ENCODE peak calls at places on chromosomes 7 and 10, in six cellular contexts. S is activated T-helper 2 cell treated with anti-CD3 and anti-CD28 coated beads, Interferon-gamma antibody, Interleukin-2, Interleukin-4, amounts not matched to agents 10 μg/mL and 5 μg/mL and 100 μg/mL, durations not matched to agents 14 hours and 24 hours and 36 hours; D is sigmoid colon; L is activated T-cell treated with anti-CD3 and anti-CD28 coated beads, Interleukin-2, amount 50 U/mL, for 24 hours; R is HCT116; I is BJ. Z is an unnamed sample.

GRCh38 chr7:45697576-45698136 is 123.5 kb downstream of the ADCY1 start:
- DNase-seq in S (no peak), D (no peak), R (no peak), L (peak), I (no peak), Z (peak)

GRCh38 chr7:37853468-37853867 is 5.1 kb downstream of the NME8 start:
- DNase-seq in R (peak), D (no peak), L (no peak), I (no peak), S (no peak), Z (no peak)

GRCh38 chr7:42181566-42181965 is 55.4 kb downstream of the GLI3 start:
- DNase-seq in D (no peak), R (no peak), I (no peak), S (no peak), L (no peak), Z (no peak)

GRCh38 chr7:102454423-102454822 is 10.2 kb downstream of the ALKBH4 start:
- DNase-seq in R (no peak), L (no peak), I (no peak), S (no peak), D (no peak), Z (no peak)

GRCh38 chr7:7201583-7202374 is 19.4 kb downstream of the C1GALT1 start:
- DNase-seq in D (no peak), L (peak), S (peak), R (no peak), I (no peak), Z (peak)

GRCh38 chr10:74662635-74663034 is 163.8 kb upstream of the KAT6B start:
- DNase-seq in D (no peak), S (no peak), I (no peak), L (no peak), R (no peak), Z (no peak)

GRCh38 chr7:70177166-70177565 is 578.9 kb downstream of the AUTS2 start:
- DNase-seq in S (no peak), L (no peak), R (no peak), I (no peak), D (no peak), Z (no peak)

GRCh38 chr7:229184-229964 is 37.0 kb downstream of the FAM20C start:
- DNase-seq in I (peak), R (no peak), D (peak), S (no peak), L (no peak), Z (no peak)

GRCh38 chr7:92368741-92369140 is 78.5 kb upstream of the GATAD1 start:
- DNase-seq in I (no peak), D (no peak), R (no peak), S (no peak), L (no peak), Z (no peak)

GRCh38 chr10:49320191-49320590 is 21.2 kb downstream of the C10orf71 start:
- DNase-seq in D (no peak), L (no peak), S (no peak), R (no peak), I (no peak), Z (peak)

GRCh38 chr10:91689731-91690168 is 56.9 kb upstream of the PPP1R3C start:
- DNase-seq in D (no peak), R (no peak), L (no peak), I (no peak), S (no peak), Z (no peak)

GRCh38 chr10:115665549-115665948 is 572.4 kb downstream of the ATRNL1 start:
- DNase-seq in D (no peak), S (no peak), R (no peak), L (no peak), I (no peak), Z (no peak)

GRCh38 chr7:27181795-27182275 is 3.2 kb downstream of the HOXA11 start:
- DNase-seq in D (peak), I (no peak), L (no peak), R (no peak), S (no peak), Z (no peak)

GRCh38 chr7:139058963-139059362 is 23.1 kb upstream of the ZC3HAV1L start:
- DNase-seq in L (no peak), I (no peak), R (no peak), S (no peak), D (no peak), Z (no peak)

GRCh38 chr7:32023353-32023752 is 46.9 kb downstream of the PDE1C start:
- DNase-seq in R (no peak), S (no peak), I (no peak), D (no peak), L (no peak), Z (no peak)

GRCh38 chr7:152462995-152463713 is 27.4 kb upstream of the KMT2C start:
- DNase-seq in D (no peak), L (no peak), S (no peak), R (no peak), I (no peak), Z (no peak)

GRCh38 chr10:80468806-80469421 is 14.8 kb downstream of the TSPAN14 start:
- DNase-seq in I (no peak), R (no peak), D (no peak), L (no peak), S (no peak), Z (no peak)

GRCh38 chr7:159075563-159076238 is 69.0 kb downstream of the VIPR2 start:
- DNase-seq in R (no peak), S (no peak), I (no peak), D (peak), L (no peak), Z (no peak)

GRCh38 chr7:7815395-7815794 is 97.0 kb upstream of the RPA3 start:
- DNase-seq in I (no peak), R (no peak), L (no peak), D (no peak), S (no peak), Z (no peak)

GRCh38 chr10:123413353-123413752 is 252.8 kb upstream of the GPR26 start:
- DNase-seq in S (no peak), L (no peak), D (no peak), I (no peak), R (no peak), Z (no peak)

GRCh38 chr7:137081276-137081675 is 212.8 kb downstream of the CHRM2 start:
- DNase-seq in I (no peak), D (no peak), S (no peak), L (no peak), R (no peak), Z (no peak)

GRCh38 chr7:151591866-151592265 is 72.2 kb upstream of the RHEB start:
- DNase-seq in D (no peak), S (no peak), L (no peak), I (no peak), R (no peak), Z (no peak)

GRCh38 chr10:124686707-124687376 is 57.3 kb downstream of the FAM53B start:
- DNase-seq in R (no peak), S (no peak), D (peak), L (no peak), I (no peak), Z (no peak)

GRCh38 chr10:8159628-8160165 is 105.2 kb downstream of the GATA3 start:
- DNase-seq in S (no peak), R (no peak), D (no peak), I (no peak), L (no peak), Z (no peak)

GRCh38 chr10:6786579-6787031 is 206.5 kb upstream of the PRKCQ start:
- DNase-seq in L (no peak), S (no peak), R (no peak), I (no peak), D (no peak), Z (no peak)

GRCh38 chr7:134547738-134548054 is 1.2 kb upstream of the AKR1B15 start:
- DNase-seq in I (no peak), D (peak), S (no peak), R (no peak), L (no peak), Z (peak)

GRCh38 chr7:150367677-150368097 is 935 bp upstream of the REPIN1 start:
- DNase-seq in I (no peak), S (no peak), R (no peak), L (no peak), D (no peak), Z (no peak)

GRCh38 chr7:47600199-47601118 is 18.5 kb upstream of the TNS3 start:
- DNase-seq in R (no peak), I (no peak), S (no peak), L (no peak), D (no peak), Z (no peak)

GRCh38 chr7:13874783-13875182 is 114.7 kb downstream of the ETV1 start:
- DNase-seq in S (no peak), L (no peak), R (no peak), I (no peak), D (no peak), Z (no peak)

GRCh38 chr10:124177180-124177518 is 83.8 kb upstream of the CHST15 start:
- DNase-seq in I (no peak), D (no peak), L (no peak), R (no peak), S (no peak), Z (no peak)

GRCh38 chr10:84205049-84205852 is 10.9 kb downstream of the CDHR1 start:
- DNase-seq in I (no peak), S (peak), R (peak), L (peak), D (no peak), Z (peak)

GRCh38 chr10:112330154-112330553 is 43.8 kb upstream of the ACSL5 start:
- DNase-seq in S (no peak), D (no peak), R (no peak), I (no peak), L (no peak), Z (no peak)

GRCh38 chr10:29926649-29927048 is 132.7 kb downstream of the JCAD start:
- DNase-seq in I (no peak), R (no peak), S (no peak), D (no peak), L (no peak), Z (no peak)

GRCh38 chr10:86440874-86441838 is 74.6 kb upstream of the GRID1 start:
- DNase-seq in I (peak), D (no peak), S (no peak), L (no peak), R (no peak), Z (no peak)

GRCh38 chr10:43878386-43878785 is 229.7 kb upstream of the ZNF32 start:
- DNase-seq in L (no peak), S (no peak), I (no peak), R (no peak), D (no peak), Z (peak)

GRCh38 chr10:95211606-95212279 is 17.7 kb downstream of the ACSM6 start:
- DNase-seq in L (no peak), R (no peak), D (no peak), S (no peak), I (no peak), Z (no peak)

GRCh38 chr7:118858651-118859149 is 634.2 kb downstream of the ANKRD7 start:
- DNase-seq in L (no peak), R (no peak), D (no peak), I (no peak), S (no peak), Z (no peak)

GRCh38 chr10:130378556-130379400 is 242.6 kb downstream of the GLRX3 start:
- DNase-seq in D (peak), I (no peak), R (no peak), S (no peak), L (no peak), Z (peak)

GRCh38 chr7:6650521-6651011 is 13.4 kb downstream of the ZNF316 start:
- DNase-seq in I (no peak), R (no peak), S (no peak), L (no peak), D (peak), Z (peak)